ENCODE peak calls at places on chromosomes 11 and 22, in ten cellular contexts. K, W, G, O, Y, B, D, V, H and T are unnamed samples.

GRCh38 chr11:32006799-32007388 is 84.0 kb upstream of the RCN1 start:
- DNase-seq in K (no peak), W (peak; percentile 40), G (no peak), O (peak; percentile 51), Y (no peak), B (no peak), D (no peak), V (no peak), H (no peak), T (peak; percentile 6)

GRCh38 chr11:77126861-77127673 is 979 bp upstream of the MYO7A start:
- DNase-seq in K (peak; percentile 57), W (peak; percentile 63), G (peak; percentile 33), O (peak; percentile 39), Y (peak; percentile 74), B (no peak), D (no peak), V (peak; percentile 33), H (peak; percentile 93), T (peak; percentile 57)

GRCh38 chr22:20434773-20435172 is 2.9 kb downstream of the SCARF2 start:
- DNase-seq in K (no peak), W (no peak), G (no peak), O (no peak), Y (no peak), B (no peak), D (no peak), V (peak; percentile 8), H (no peak), T (no peak)

GRCh38 chr11:45162064-45162375 is 15.6 kb downstream of the PRDM11 start:
- DNase-seq in K (no peak), W (no peak), G (no peak), O (no peak), Y (no peak), B (no peak), D (no peak), V (no peak), H (no peak), T (no peak)

GRCh38 chr11:1236316-1237127 is 13.7 kb downstream of the MUC5B start:
- DNase-seq in K (peak; percentile 20), W (no peak), G (no peak), O (no peak), Y (peak; percentile 44), B (no peak), D (no peak), V (no peak), H (peak; percentile 79), T (no peak)

GRCh38 chr11:122434786-122435185 is 220.7 kb upstream of the UBASH3B start:
- DNase-seq in K (no peak), W (no peak), G (no peak), O (no peak), Y (no peak), B (no peak), D (no peak), V (no peak), H (no peak), T (no peak)

GRCh38 chr11:35629914-35630313 is 11.7 kb downstream of the FJX1 start:
- DNase-seq in K (no peak), W (peak; percentile 59), G (no peak), O (peak; percentile 100), Y (no peak), B (no peak), D (no peak), V (no peak), H (no peak), T (no peak)

GRCh38 chr11:47348859-47349258 is 3.6 kb downstream of the MYBPC3 start:
- DNase-seq in K (peak; percentile 22), W (peak; percentile 50), G (no peak), O (peak; percentile 22), Y (no peak), B (no peak), D (no peak), V (no peak), H (no peak), T (no peak)

GRCh38 chr11:118530180-118530682 is 761 bp upstream of the TMEM25 start:
- DNase-seq in K (no peak), W (no peak), G (no peak), O (peak; percentile 5), Y (no peak), B (peak; percentile 32), D (peak; percentile 31), V (no peak), H (no peak), T (no peak)

GRCh38 chr22:49151256-49152131 is 676.2 kb downstream of the BRD1 start:
- DNase-seq in K (no peak), W (no peak), G (no peak), O (no peak), Y (no peak), B (no peak), D (no peak), V (no peak), H (peak; percentile 72), T (no peak)

GRCh38 chr11:131744847-131745246 is 374.4 kb downstream of the NTM start:
- DNase-seq in K (no peak), W (no peak), G (no peak), O (peak; percentile 97), Y (no peak), B (no peak), D (no peak), V (no peak), H (no peak), T (no peak)

GRCh38 chr11:79428406-79428805 is 12.4 kb downstream of the TENM4 start:
- DNase-seq in K (no peak), W (no peak), G (no peak), O (no peak), Y (no peak), B (no peak), D (no peak), V (no peak), H (no peak), T (peak; percentile 83)

GRCh38 chr11:78334109-78334508 is 83.5 kb downstream of the GAB2 start:
- DNase-seq in K (no peak), W (no peak), G (no peak), O (no peak), Y (no peak), B (no peak), D (no peak), V (no peak), H (no peak), T (no peak)

GRCh38 chr11:30573951-30574350 is 12.2 kb downstream of the MPPED2 start:
- DNase-seq in K (no peak), W (no peak), G (no peak), O (peak; percentile 64), Y (no peak), B (no peak), D (no peak), V (no peak), H (no peak), T (no peak)

GRCh38 chr11:78045851-78046485 is 17.7 kb upstream of the THRSP start:
- DNase-seq in K (peak; percentile 77), W (peak; percentile 81), G (peak; percentile 69), O (peak; percentile 59), Y (peak; percentile 87), B (peak; percentile 70), D (peak; percentile 69), V (peak; percentile 76), H (peak; percentile 97), T (peak; percentile 87)

GRCh38 chr11:79441159-79441875 is 487 bp upstream of the TENM4 start:
- DNase-seq in K (no peak), W (no peak), G (no peak), O (peak; percentile 58), Y (no peak), B (no peak), D (no peak), V (no peak), H (no peak), T (peak; percentile 23)

GRCh38 chr22:50640857-50641647 is 13.1 kb upstream of the ARSA start:
- DNase-seq in K (peak; percentile 51), W (no peak), G (no peak), O (no peak), Y (no peak), B (no peak), D (no peak), V (no peak), H (no peak), T (no peak)

GRCh38 chr11:124762077-124762623 is at the start of gene ESAM:
- DNase-seq in K (peak; percentile 67), W (peak; percentile 31), G (no peak), O (no peak), Y (peak; percentile 71), B (no peak), D (no peak), V (no peak), H (peak; percentile 95), T (peak; percentile 86)

GRCh38 chr22:27919222-27919942 is at the start of gene PITPNB:
- DNase-seq in K (peak; percentile 98), W (peak; percentile 88), G (peak; percentile 93), O (peak; percentile 97), Y (peak; percentile 99), B (peak; percentile 94), D (peak; percentile 96), V (peak; percentile 97), H (peak; percentile 100), T (peak; percentile 98)
- TF ChIP-seq POLR2A in K (peak; percentile 9), W (peak; percentile 30), G (peak; percentile 68), O (peak; percentile 87), Y (peak; percentile 95), B (peak; percentile 83), D (peak; percentile 96), V (peak; percentile 94), H (peak; percentile 86), T (no peak)

DNA sequence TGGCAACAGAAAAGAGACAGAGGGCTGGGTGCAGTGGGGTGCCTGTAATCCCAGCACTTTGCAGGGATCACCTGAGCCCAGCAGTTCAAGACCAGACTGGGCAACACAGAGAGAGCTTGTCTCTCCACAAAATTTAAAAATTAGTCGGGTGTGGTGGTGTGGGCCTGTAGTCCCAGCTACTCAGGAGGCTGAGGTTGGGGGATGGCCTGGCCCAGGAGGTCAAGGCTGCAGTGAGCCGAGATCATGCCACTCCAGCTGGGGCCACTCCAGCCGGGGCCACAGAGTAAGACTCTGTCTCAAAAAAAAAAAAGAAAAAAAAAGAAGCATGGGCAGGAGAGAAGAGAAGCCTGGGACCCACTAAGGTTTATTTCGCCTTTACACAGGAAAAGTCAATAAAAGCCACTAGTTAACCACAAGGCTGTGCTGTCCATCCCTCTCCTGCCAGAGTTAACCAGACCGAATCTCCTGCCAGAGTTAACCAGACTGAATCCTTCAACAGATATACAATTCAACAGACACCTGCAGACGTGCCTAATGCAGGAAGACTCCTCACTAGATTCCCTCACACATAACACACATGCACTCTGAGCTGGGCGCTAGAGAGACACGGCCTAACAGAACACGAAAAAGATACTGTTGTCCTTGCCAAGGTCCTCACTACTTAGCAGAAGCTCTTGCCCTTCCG is 29.8 kb downstream of the MICAL3 start:
- DNase-seq in K (no peak), W (no peak), G (no peak), O (no peak), Y (no peak), B (no peak), D (no peak), V (no peak), H (no peak), T (no peak)
- H3K4me1 ChIP-seq in K (peaks cover 44% of the 10 kb centered on the region), W (peaks cover 51% of the 10 kb centered on the region), G (no peaks in the 10 kb centered on the region), O (peaks cover 9% of the 10 kb centered on the region), Y (no peaks in the 10 kb centered on the region), B (no peaks in the 10 kb centered on the region), D (peaks cover 15% of the 10 kb centered on the region), V (no peaks in the 10 kb centered on the region), H (peaks cover 3% of the 10 kb centered on the region), T (peaks cover 17% of the 10 kb centered on the region)

GRCh38 chr11:65900125-65900898 is at the start of gene FOSL1:
- DNase-seq in K (peak; percentile 93), W (peak; percentile 91), G (peak; percentile 59), O (peak; percentile 97), Y (peak; percentile 83), B (peak; percentile 90), D (peak; percentile 83), V (peak; percentile 70), H (peak; percentile 97), T (peak; percentile 97)
- TF ChIP-seq POLR2A in K (no peak), W (peak; percentile 78), G (no peak), O (peak; percentile 99), Y (peak; percentile 72), B (peak; percentile 86), D (peak; percentile 83), V (peak; percentile 60), H (peak; percentile 64), T (peak; percentile 49)

GRCh38 chr11:64296236-64296635 is 3.9 kb upstream of the CATSPERZ start:
- DNase-seq in K (no peak), W (no peak), G (no peak), O (no peak), Y (no peak), B (no peak), D (no peak), V (no peak), H (no peak), T (no peak)
- H3K4me1 ChIP-seq in K (peaks cover 25% of the 10 kb centered on the region), W (peaks cover 5% of the 10 kb centered on the region), G (peaks cover 35% of the 10 kb centered on the region), O (peaks cover 8% of the 10 kb centered on the region), Y (no peaks in the 10 kb centered on the region), B (peaks cover 18% of the 10 kb centered on the region), D (peaks cover 22% of the 10 kb centered on the region), V (no peaks in the 10 kb centered on the region), H (peaks cover 40% of the 10 kb centered on the region), T (peaks cover 48% of the 10 kb centered on the region)